ENCODE peak calls at places on chromosome 20, in six cellular contexts. W is B cell, Q is AG09309, L is foreskin fibroblast, V is nephron progenitor cell, X is psoas muscle. I is an unnamed sample.

GRCh38 chr20:62347151-62347404 is 20.0 kb downstream of the LAMA5 start:
- DNase-seq in X (no peak), V (no peak), L (no peak), Q (no peak), W (no peak), I (no peak)

GRCh38 chr20:59248031-59248684 is 52.3 kb upstream of the EDN3 start:
- DNase-seq in W (no peak), V (no peak), X (no peak), Q (no peak), L (peak), I (no peak)

GRCh38 chr20:8118735-8119134 is 13.3 kb upstream of the PLCB1 start:
- DNase-seq in Q (no peak), V (no peak), X (no peak), W (no peak), L (no peak), I (no peak)

GRCh38 chr20:32006841-32007786 is 3.1 kb upstream of the CCM2L start:
- DNase-seq in W (no peak), X (no peak), V (no peak), L (no peak), Q (no peak), I (no peak)

GRCh38 chr20:7841291-7841966 is 98.8 kb downstream of the HAO1 start:
- DNase-seq in W (no peak), V (no peak), X (peak), L (peak), Q (peak), I (no peak)

GRCh38 chr20:48767269-48767960 is 60.4 kb downstream of the PREX1 start:
- DNase-seq in L (no peak), W (no peak), X (no peak), Q (no peak), V (no peak), I (no peak)

GRCh38 chr20:49452011-49452482 is 30.4 kb downstream of the KCNB1 start:
- DNase-seq in V (no peak), Q (no peak), X (peak), L (peak), W (no peak), I (no peak)

GRCh38 chr20:61252601-61253263 is 671 bp downstream of the CDH4 start:
- DNase-seq in V (peak), L (peak), X (no peak), Q (no peak), W (no peak), I (no peak)

GRCh38 chr20:7015257-7015656 is 247.8 kb downstream of the BMP2 start:
- DNase-seq in W (no peak), V (no peak), L (no peak), Q (no peak), X (no peak), I (no peak)

GRCh38 chr20:13274311-13274965 is 53.4 kb downstream of the ISM1 start:
- DNase-seq in X (no peak), V (peak), W (no peak), Q (no peak), L (no peak), I (no peak)

GRCh38 chr20:49825521-49826033 is 12.9 kb downstream of the SLC9A8 start:
- DNase-seq in V (no peak), X (peak), L (no peak), Q (no peak), W (no peak), I (no peak)

GRCh38 chr20:50520222-50520877 is 10.2 kb downstream of the PTPN1 start:
- DNase-seq in W (no peak), X (no peak), L (no peak), Q (no peak), V (no peak), I (no peak)

GRCh38 chr20:63543131-63543530 is 4.4 kb downstream of the SRMS start:
- DNase-seq in V (no peak), X (no peak), W (no peak), Q (no peak), L (no peak), I (no peak)

GRCh38 chr20:17904027-17904426 is 64.6 kb downstream of the SNX5 start:
- DNase-seq in V (no peak), W (no peak), Q (no peak), L (no peak), X (no peak), I (no peak)

GRCh38 chr20:14986026-14986655 is 648.7 kb upstream of the FLRT3 start:
- DNase-seq in L (no peak), X (no peak), W (no peak), V (no peak), Q (no peak), I (no peak)

GRCh38 chr20:36155629-36155971 is 1.1 kb downstream of the EPB41L1 start:
- DNase-seq in W (no peak), L (no peak), V (no peak), Q (no peak), X (no peak), I (no peak)

GRCh38 chr20:23403721-23404120 is 17.6 kb downstream of the NAPB start:
- DNase-seq in W (no peak), V (no peak), X (no peak), Q (no peak), L (no peak), I (no peak)

GRCh38 chr20:39112196-39112743 is 150.1 kb downstream of the DHX35 start:
- DNase-seq in W (no peak), V (peak), L (peak), X (no peak), Q (no peak), I (no peak)

GRCh38 chr20:19921349-19921793 is 95.8 kb upstream of the NAA20 start:
- DNase-seq in L (no peak), W (no peak), V (no peak), Q (no peak), X (peak), I (no peak)

GRCh38 chr20:2879148-2879547 is 5.9 kb downstream of the PTPRA start:
- DNase-seq in X (no peak), V (no peak), W (no peak), L (peak), Q (peak), I (peak)

GRCh38 chr20:688809-689208 is 13.2 kb upstream of the SCRT2 start:
- DNase-seq in Q (no peak), V (peak), L (peak), X (no peak), W (no peak), I (no peak)
- TF ChIP-seq CTCF in Q (no peak), V (peak), L (no peak), X (no peak), W (no peak), I (no peak)

DNA sequence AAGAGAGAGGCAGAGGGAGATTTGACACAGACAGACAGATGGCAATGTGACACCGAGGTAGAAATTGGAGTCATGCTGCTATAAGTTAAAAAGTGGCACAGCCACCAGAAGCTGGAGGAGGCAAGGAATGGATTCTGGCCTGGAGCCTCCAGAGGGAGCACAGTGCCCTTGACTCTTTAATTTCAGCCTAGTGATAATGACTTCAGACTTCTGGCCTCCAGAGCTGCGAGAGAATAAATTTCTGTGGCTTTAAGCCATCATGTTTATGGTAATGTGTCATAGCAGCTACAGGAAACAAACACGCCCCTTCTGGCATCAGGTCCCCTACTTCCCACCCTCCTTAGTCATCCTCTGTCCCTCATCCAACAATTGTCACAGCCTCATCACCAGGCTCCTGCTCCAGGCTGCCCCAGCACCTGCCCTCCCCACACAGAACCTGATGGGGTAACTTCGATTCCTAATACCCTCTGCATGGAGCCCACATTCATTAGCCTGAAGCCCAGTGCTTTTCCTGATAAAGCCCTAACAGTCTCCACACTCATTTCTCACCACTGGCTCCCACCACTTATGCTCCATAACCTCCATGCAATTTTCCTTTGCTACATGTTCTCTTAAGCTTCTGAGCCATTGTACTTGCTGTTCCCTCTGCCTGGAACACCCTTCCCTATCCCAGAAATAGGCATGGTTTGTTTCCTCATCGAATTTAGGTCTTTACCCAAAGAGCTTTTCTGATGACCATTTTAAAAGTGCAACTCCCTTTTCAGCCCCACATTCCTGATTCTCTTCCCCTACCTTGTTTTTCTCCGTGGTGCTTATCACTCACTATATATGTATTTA is 69.7 kb upstream of the TOX2 start:
- DNase-seq in V (no peak), X (no peak), Q (peak), L (peak), W (no peak), I (peak)
- TF ChIP-seq CTCF in V (no peak), X (peak), Q (peak), L (peak), W (no peak), I (peak)

GRCh38 chr20:56628015-56628872 is 862 bp upstream of the TFAP2C start:
- DNase-seq in W (no peak), V (peak), L (peak), X (no peak), Q (no peak), I (no peak)
- TF ChIP-seq CTCF in W (no peak), V (no peak), L (no peak), X (no peak), Q (no peak), I (no peak)

DNA sequence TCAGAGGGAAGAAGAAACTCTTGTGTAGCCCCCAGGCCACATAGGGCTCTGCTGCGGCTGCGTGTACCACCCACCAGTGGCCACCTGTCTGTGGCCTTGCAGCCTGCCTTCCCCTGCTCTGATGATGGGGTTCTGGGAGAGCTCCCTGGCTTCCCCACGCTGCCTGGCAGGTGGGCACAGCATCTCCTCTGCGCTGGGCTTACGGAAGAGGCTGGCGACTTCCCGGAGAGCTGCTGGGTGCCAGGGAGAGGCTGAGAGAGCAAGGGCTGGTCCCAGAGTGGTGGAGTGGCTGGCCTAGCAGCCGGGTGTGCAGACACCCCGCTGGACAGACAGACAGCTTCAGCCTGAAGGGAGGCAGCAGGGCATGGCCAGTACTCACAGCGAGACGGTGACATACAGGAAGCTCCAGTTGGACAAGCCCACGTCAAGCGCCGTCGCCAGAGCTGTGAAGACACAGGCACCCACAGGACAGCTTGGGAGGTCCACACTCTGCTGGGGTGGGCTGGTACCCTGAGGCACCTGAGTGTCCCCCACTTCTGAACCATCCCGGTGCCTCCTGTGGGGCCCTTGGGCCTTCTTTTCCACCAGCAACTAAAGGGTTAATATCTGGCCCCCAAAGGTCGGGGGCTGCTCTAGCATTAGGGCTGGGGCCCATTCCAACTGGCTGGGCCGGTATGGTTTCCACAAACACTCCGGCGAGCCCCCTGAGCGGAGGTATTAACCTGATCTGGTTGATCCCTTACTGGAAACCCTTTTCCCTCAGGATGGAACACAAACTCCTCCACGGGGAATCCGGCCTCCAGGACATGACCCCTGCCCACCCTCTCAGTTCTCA is 48.1 kb upstream of the CDH22 start:
- DNase-seq in X (no peak), L (no peak), Q (no peak), V (no peak), W (no peak), I (no peak)
- TF ChIP-seq CTCF in X (no peak), L (no peak), Q (no peak), V (no peak), W (no peak), I (no peak)

I was measured in AG09319.